ENCODE peak calls at places on chromosomes 12 and 14, in four cellular contexts. G is adrenal gland, I is cardiac muscle cell, S is upper lobe of right lung. Z is an unnamed sample. For H3K36me3, the result is how much of the 10 kb centered on the place peaks cover.

GRCh38 chr12:64450711-64451486 is 1.0 kb upstream of the TBK1 start:
- DNase-seq in G (no peak), I (peak), S (no peak), Z (no peak)

GRCh38 chr12:89783321-89784060 is 74.9 kb upstream of the ATP2B1 start:
- DNase-seq in G (no peak), I (peak), S (no peak), Z (no peak)

GRCh38 chr12:57031228-57031670 is 14.9 kb upstream of the TAC3 start:
- DNase-seq in G (no peak), I (peak), S (no peak), Z (no peak)

GRCh38 chr12:30026621-30027234 is 243.0 kb upstream of the TMTC1 start:
- DNase-seq in G (no peak), I (peak), S (no peak), Z (no peak)

GRCh38 chr12:108239378-108239777 is 99.7 kb downstream of the CMKLR1 start:
- DNase-seq in G (no peak), I (no peak), S (no peak), Z (no peak)

GRCh38 chr14:101233861-101234587 is 327.3 kb upstream of the DIO3 start:
- DNase-seq in G (no peak), I (no peak), S (no peak), Z (no peak)

GRCh38 chr12:112665971-112666370 is 125.6 kb upstream of the RPH3A start:
- DNase-seq in G (no peak), I (no peak), S (no peak), Z (no peak)

GRCh38 chr14:99274346-99275221 is 2.6 kb upstream of the BCL11B start:
- DNase-seq in G (peak), I (peak), S (no peak), Z (peak)

GRCh38 chr14:104102282-104102914 is 16.9 kb downstream of the ASPG start:
- DNase-seq in G (no peak), I (no peak), S (no peak), Z (peak)

GRCh38 chr14:83071888-83072501 is 1538.3 kb upstream of the SEL1L start:
- DNase-seq in G (no peak), I (peak), S (no peak), Z (no peak)

GRCh38 chr12:70402597-70402996 is 36.5 kb downstream of the KCNMB4 start:
- DNase-seq in G (no peak), I (no peak), S (no peak), Z (no peak)

GRCh38 chr12:7723926-7724325 is 12.7 kb downstream of the DPPA3 start:
- DNase-seq in G (peak), I (no peak), S (no peak), Z (no peak)

GRCh38 chr12:14567311-14568195 is at the start of gene PLBD1:
- DNase-seq in G (peak), I (peak), S (peak), Z (peak)

GRCh38 chr14:46091819-46092218 is 559.8 kb downstream of the RPL10L start:
- DNase-seq in G (no peak), I (no peak), S (no peak), Z (no peak)

GRCh38 chr12:106481246-106481645 is 101.6 kb upstream of the RFX4 start:
- DNase-seq in G (no peak), I (no peak), S (no peak), Z (no peak)

GRCh38 chr12:83015390-83016225 is 328.9 kb downstream of the TMTC2 start:
- DNase-seq in G (peak), I (no peak), S (no peak), Z (peak)

GRCh38 chr12:110776410-110776809 is 33.7 kb upstream of the PPP1CC start:
- DNase-seq in G (no peak), I (no peak), S (no peak), Z (no peak)

GRCh38 chr12:4984344-4984743 is 59.3 kb upstream of the KCNA5 start:
- DNase-seq in G (no peak), I (no peak), S (no peak), Z (no peak)

GRCh38 chr12:89210277-89210676 is 142.0 kb downstream of the DUSP6 start:
- DNase-seq in G (no peak), I (no peak), S (no peak), Z (no peak)

GRCh38 chr12:123150273-123150803 is 552 bp downstream of the PITPNM2 start:
- DNase-seq in G (peak), I (no peak), S (peak), Z (peak)
- H3K4me3 ChIP-seq in G (peak), I (peak), S (peak), Z (peak)

DNA sequence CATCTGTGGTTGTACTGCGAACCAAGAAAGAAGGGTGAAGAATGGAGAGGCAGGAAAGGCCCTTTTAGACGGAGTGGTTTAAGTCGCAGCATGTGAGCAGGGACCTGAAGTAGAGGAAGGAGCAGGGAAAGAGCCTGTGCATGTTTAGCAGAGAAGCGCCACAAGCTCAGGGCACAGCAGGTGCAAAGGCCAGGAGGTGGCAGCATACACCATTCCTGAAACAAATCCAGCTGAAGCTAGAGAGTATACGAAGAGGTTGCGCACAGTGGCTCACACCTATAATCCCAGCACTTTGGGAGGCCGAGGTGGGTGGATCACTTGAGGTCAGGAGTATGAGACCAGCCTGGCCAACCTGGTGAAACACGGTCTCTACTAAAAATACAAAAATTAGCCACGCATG is 49.9 kb downstream of the HELB start:
- DNase-seq in G (peak), I (peak), S (no peak), Z (no peak)
- TF ChIP-seq CTCF in G (no peak), I (peak), S (peak), Z (no peak)

GRCh38 chr12:21129352-21129751 is 1.6 kb upstream of the SLCO1B1 start:
- DNase-seq in G (no peak), I (no peak), S (no peak), Z (no peak)
- H3K36me3 ChIP-seq in G (under half), I (under half), S (under half), Z (under half)

GRCh38 chr12:120388711-120389431 is 19.9 kb upstream of the MSI1 start:
- DNase-seq in G (no peak), I (peak), S (no peak), Z (no peak)
- H3K4me3 ChIP-seq in G (no peak), I (no peak), S (no peak), Z (no peak)

GRCh38 chr12:75713434-75713833 is 202.0 kb upstream of the KRR1 start:
- DNase-seq in G (no peak), I (no peak), S (no peak), Z (no peak)

GRCh38 chr12:75715682-75716081 is 204.3 kb upstream of the KRR1 start:
- DNase-seq in G (no peak), I (no peak), S (no peak), Z (no peak)

GRCh38 chr12:75714462-75715322 is 203.3 kb upstream of the KRR1 start:
- DNase-seq in G (no peak), I (no peak), S (no peak), Z (no peak)

GRCh38 chr12:75717902-75718301 is 206.5 kb upstream of the KRR1 start:
- DNase-seq in G (no peak), I (no peak), S (no peak), Z (no peak)

GRCh38 chr12:75715323-75715644 is 203.9 kb upstream of the KRR1 start:
- DNase-seq in G (no peak), I (no peak), S (no peak), Z (no peak)
- TF ChIP-seq CTCF in G (no peak), I (no peak), S (no peak), Z (no peak)

DNA sequence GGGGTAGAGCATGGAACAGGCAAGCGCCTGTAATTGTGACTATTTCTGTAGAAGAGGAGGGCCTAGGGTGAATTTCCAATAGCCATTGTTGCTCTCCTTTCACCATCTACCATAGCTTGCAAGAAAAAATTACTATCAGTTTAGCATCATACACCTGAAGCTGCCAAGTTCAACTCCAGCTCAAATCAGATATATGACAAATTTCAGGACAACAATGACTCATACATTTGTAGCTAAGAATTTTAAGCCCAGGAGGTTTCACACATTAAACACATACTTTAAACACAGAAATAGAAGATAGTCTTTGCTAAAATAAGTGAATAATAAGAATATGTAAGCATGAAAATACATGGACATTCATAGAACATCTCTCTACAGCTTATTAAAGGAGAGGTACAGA is 17.6 kb upstream of the G2E3 start:
- DNase-seq in G (no peak), I (no peak), S (no peak), Z (no peak)
- H3K36me3 ChIP-seq in G (under half), I (under half), S (under half), Z (under half)

GRCh38 chr14:42027271-42027670 is 420.6 kb downstream of the LRFN5 start:
- DNase-seq in G (no peak), I (no peak), S (no peak), Z (no peak)
- H3K4me3 ChIP-seq in G (no peak), I (no peak), S (no peak), Z (no peak)

DNA sequence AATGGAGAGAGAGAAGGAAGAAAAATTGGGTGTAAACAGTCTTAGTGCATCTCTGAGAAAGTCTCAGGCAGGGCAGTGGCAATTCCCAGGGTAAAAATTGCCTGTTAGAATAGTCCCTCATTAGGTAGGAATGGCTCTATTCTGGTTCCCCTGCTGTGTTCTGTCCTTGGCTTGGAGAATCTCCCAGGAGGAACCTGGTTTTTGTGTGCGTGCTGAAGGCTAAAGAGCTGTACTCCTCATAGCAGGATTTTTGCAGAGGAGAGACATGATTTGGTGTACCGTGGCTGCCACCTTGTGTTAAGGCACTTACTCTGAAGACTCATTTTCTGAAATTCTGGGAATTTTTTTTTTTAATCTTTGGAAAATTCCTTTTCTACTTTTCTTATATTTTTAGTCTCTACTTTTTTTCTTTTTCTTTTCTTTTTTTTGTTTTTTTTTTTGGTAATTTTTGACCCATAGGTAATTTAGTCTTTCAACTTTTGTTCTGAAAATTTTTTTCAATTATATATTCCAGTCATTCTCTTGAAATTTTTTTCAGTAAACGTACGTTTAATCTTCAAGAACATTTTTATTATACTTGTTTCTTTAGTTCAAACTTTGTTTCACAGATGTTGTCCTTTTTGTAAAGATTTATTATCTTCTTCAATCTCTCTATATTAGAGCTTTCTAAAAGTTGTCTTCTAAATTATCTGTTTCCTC is 63.8 kb downstream of the FBXO33 start:
- DNase-seq in G (peak), I (peak), S (no peak), Z (no peak)
- TF ChIP-seq CTCF in G (peak), I (peak), S (peak), Z (peak)

GRCh38 chr12:48058771-48059170 is 47.1 kb downstream of the SENP1 start:
- DNase-seq in G (no peak), I (no peak), S (no peak), Z (no peak)
- H3K36me3 ChIP-seq in G (under half), I (under half), S (under half), Z (under half)

GRCh38 chr12:12563529-12563928 is 866 bp upstream of the DUSP16 start:
- DNase-seq in G (peak), I (peak), S (no peak), Z (no peak)
- H3K4me3 ChIP-seq in G (peak), I (no peak), S (no peak), Z (no peak)